ENCODE peak calls at places on chromosomes 3 and 15, in four cellular contexts. K, N, Y and G are unnamed samples.

GRCh38 chr15:69075467-69075866 is 61.0 kb downstream of the NOX5 start:
- DNase-seq in K (no peak), N (no peak), Y (no peak), G (no peak)

GRCh38 chr3:193778676-193779075 is 185.7 kb downstream of the OPA1 start:
- DNase-seq in K (no peak), N (no peak), Y (no peak), G (no peak)

GRCh38 chr15:37872661-37873060 is 61.8 kb upstream of the TMCO5A start:
- DNase-seq in K (no peak), N (no peak), Y (no peak), G (peak; percentile 4)

GRCh38 chr15:63319065-63319464 is 41.7 kb downstream of the APH1B start:
- DNase-seq in K (no peak), N (no peak), Y (no peak), G (no peak)

GRCh38 chr3:195227871-195228270 is 43.1 kb downstream of the XXYLT1 start:
- DNase-seq in K (no peak), N (no peak), Y (no peak), G (no peak)

GRCh38 chr15:65558336-65558735 is 28.1 kb downstream of the HACD3 start:
- DNase-seq in K (no peak), N (no peak), Y (no peak), G (no peak)

GRCh38 chr15:78111788-78112187 is 19.4 kb downstream of the SH2D7 start:
- DNase-seq in K (no peak), N (no peak), Y (no peak), G (no peak)

GRCh38 chr3:155995525-155996370 is 124.6 kb upstream of the KCNAB1 start:
- DNase-seq in K (peak; percentile 38), N (no peak), Y (no peak), G (no peak)

GRCh38 chr3:11001020-11001657 is 8.6 kb downstream of the SLC6A1 start:
- DNase-seq in K (no peak), N (no peak), Y (no peak), G (no peak)

GRCh38 chr15:79643393-79643792 is 211.3 kb downstream of the MINAR1 start:
- DNase-seq in K (no peak), N (no peak), Y (no peak), G (no peak)

GRCh38 chr15:56356616-56357015 is 8.6 kb upstream of the TEX9 start:
- DNase-seq in K (no peak), N (no peak), Y (no peak), G (no peak)